ENCODE peak calls at places on chromosomes 3 and 15, in seven cellular contexts. One of them, this sample, is unnamed.

GRCh38 chr3:119628390-119628789 is 30.7 kb downstream of the PLA1A start:
- DNase-seq in HTR-8/SVneo: no peak
- DNase-seq in foreskin keratinocyte: no peak
- DNase-seq in lung: no peak
- DNase-seq in stimulated activated CD4-positive, alpha-beta T cell treated with anti-CD3 and anti-CD28 coated beads, Interleukin-2, amount 100 ng/mL, for 48 hours: no peak
- DNase-seq in left ventricle myocardium superior: no peak
- DNase-seq in stomach: no peak
- DNase-seq in this sample: no peak

GRCh38 chr3:12423918-12424634 is 60.2 kb upstream of the TSEN2 start:
- DNase-seq in left ventricle myocardium superior: peak; percentile 36
- DNase-seq in HTR-8/SVneo: peak; percentile 51
- DNase-seq in stimulated activated CD4-positive, alpha-beta T cell treated with anti-CD3 and anti-CD28 coated beads, Interleukin-2, amount 100 ng/mL, for 48 hours: peak; percentile 45
- DNase-seq in foreskin keratinocyte: no peak
- DNase-seq in stomach: peak; percentile 48
- DNase-seq in lung: no peak
- DNase-seq in this sample: no peak

GRCh38 chr3:124267406-124267805 is 275.5 kb upstream of the ROPN1 start:
- DNase-seq in foreskin keratinocyte: no peak
- DNase-seq in lung: no peak
- DNase-seq in stomach: no peak
- DNase-seq in left ventricle myocardium superior: no peak
- DNase-seq in HTR-8/SVneo: no peak
- DNase-seq in stimulated activated CD4-positive, alpha-beta T cell treated with anti-CD3 and anti-CD28 coated beads, Interleukin-2, amount 100 ng/mL, for 48 hours: no peak
- DNase-seq in this sample: no peak

GRCh38 chr15:49428392-49429095 is 5.5 kb downstream of the FGF7 start:
- DNase-seq in HTR-8/SVneo: no peak
- DNase-seq in stomach: no peak
- DNase-seq in left ventricle myocardium superior: peak; percentile 41
- DNase-seq in stimulated activated CD4-positive, alpha-beta T cell treated with anti-CD3 and anti-CD28 coated beads, Interleukin-2, amount 100 ng/mL, for 48 hours: no peak
- DNase-seq in lung: no peak
- DNase-seq in foreskin keratinocyte: no peak
- DNase-seq in this sample: peak; percentile 11

GRCh38 chr3:37114251-37115145 is 59.9 kb downstream of the LRRFIP2 start:
- DNase-seq in HTR-8/SVneo: no peak
- DNase-seq in stimulated activated CD4-positive, alpha-beta T cell treated with anti-CD3 and anti-CD28 coated beads, Interleukin-2, amount 100 ng/mL, for 48 hours: no peak
- DNase-seq in lung: no peak
- DNase-seq in stomach: no peak
- DNase-seq in foreskin keratinocyte: peak; percentile 59
- DNase-seq in left ventricle myocardium superior: no peak
- DNase-seq in this sample: peak; percentile 76

GRCh38 chr15:64749999-64750657 is 25.3 kb downstream of the RBPMS2 start:
- DNase-seq in left ventricle myocardium superior: peak; percentile 56
- DNase-seq in stimulated activated CD4-positive, alpha-beta T cell treated with anti-CD3 and anti-CD28 coated beads, Interleukin-2, amount 100 ng/mL, for 48 hours: no peak
- DNase-seq in foreskin keratinocyte: no peak
- DNase-seq in lung: no peak
- DNase-seq in stomach: no peak
- DNase-seq in HTR-8/SVneo: peak; percentile 32
- DNase-seq in this sample: peak; percentile 39

GRCh38 chr15:37056168-37056893 is 44.0 kb downstream of the MEIS2 start:
- DNase-seq in HTR-8/SVneo: no peak
- DNase-seq in stomach: no peak
- DNase-seq in lung: peak; percentile 33
- DNase-seq in foreskin keratinocyte: no peak
- DNase-seq in left ventricle myocardium superior: peak; percentile 78
- DNase-seq in stimulated activated CD4-positive, alpha-beta T cell treated with anti-CD3 and anti-CD28 coated beads, Interleukin-2, amount 100 ng/mL, for 48 hours: no peak
- DNase-seq in this sample: no peak

GRCh38 chr3:41833628-41834027 is 128.3 kb downstream of the ULK4 start:
- DNase-seq in HTR-8/SVneo: no peak
- DNase-seq in stimulated activated CD4-positive, alpha-beta T cell treated with anti-CD3 and anti-CD28 coated beads, Interleukin-2, amount 100 ng/mL, for 48 hours: no peak
- DNase-seq in lung: no peak
- DNase-seq in left ventricle myocardium superior: no peak
- DNase-seq in stomach: no peak
- DNase-seq in foreskin keratinocyte: no peak
- DNase-seq in this sample: no peak

GRCh38 chr3:27526614-27527315 is 42.6 kb upstream of the SLC4A7 start:
- DNase-seq in stimulated activated CD4-positive, alpha-beta T cell treated with anti-CD3 and anti-CD28 coated beads, Interleukin-2, amount 100 ng/mL, for 48 hours: no peak
- DNase-seq in stomach: no peak
- DNase-seq in foreskin keratinocyte: no peak
- DNase-seq in lung: no peak
- DNase-seq in left ventricle myocardium superior: no peak
- DNase-seq in HTR-8/SVneo: no peak
- DNase-seq in this sample: no peak

GRCh38 chr3:47370887-47371697 is 9.7 kb upstream of the PTPN23 start:
- DNase-seq in stomach: no peak
- DNase-seq in HTR-8/SVneo: no peak
- DNase-seq in stimulated activated CD4-positive, alpha-beta T cell treated with anti-CD3 and anti-CD28 coated beads, Interleukin-2, amount 100 ng/mL, for 48 hours: no peak
- DNase-seq in lung: no peak
- DNase-seq in left ventricle myocardium superior: peak; percentile 38
- DNase-seq in foreskin keratinocyte: no peak
- DNase-seq in this sample: peak; percentile 69

GRCh38 chr3:18423401-18424212 is 1.5 kb downstream of the SATB1 start:
- DNase-seq in stimulated activated CD4-positive, alpha-beta T cell treated with anti-CD3 and anti-CD28 coated beads, Interleukin-2, amount 100 ng/mL, for 48 hours: no peak
- DNase-seq in HTR-8/SVneo: no peak
- DNase-seq in lung: no peak
- DNase-seq in foreskin keratinocyte: no peak
- DNase-seq in left ventricle myocardium superior: peak; percentile 59
- DNase-seq in stomach: peak; percentile 48
- DNase-seq in this sample: peak; percentile 53

GRCh38 chr3:44511238-44511567 is 33.7 kb upstream of the ZNF445 start:
- DNase-seq in left ventricle myocardium superior: no peak
- DNase-seq in stomach: no peak
- DNase-seq in stimulated activated CD4-positive, alpha-beta T cell treated with anti-CD3 and anti-CD28 coated beads, Interleukin-2, amount 100 ng/mL, for 48 hours: no peak
- DNase-seq in HTR-8/SVneo: no peak
- DNase-seq in lung: no peak
- DNase-seq in foreskin keratinocyte: no peak
- DNase-seq in this sample: peak; percentile 11

GRCh38 chr15:96947296-96947695 is 616.8 kb downstream of the NR2F2 start:
- DNase-seq in lung: no peak
- DNase-seq in stimulated activated CD4-positive, alpha-beta T cell treated with anti-CD3 and anti-CD28 coated beads, Interleukin-2, amount 100 ng/mL, for 48 hours: no peak
- DNase-seq in foreskin keratinocyte: no peak
- DNase-seq in stomach: no peak
- DNase-seq in HTR-8/SVneo: no peak
- DNase-seq in left ventricle myocardium superior: no peak
- DNase-seq in this sample: no peak

GRCh38 chr15:45144775-45145174 is 15.0 kb downstream of the DUOX1 start:
- DNase-seq in stimulated activated CD4-positive, alpha-beta T cell treated with anti-CD3 and anti-CD28 coated beads, Interleukin-2, amount 100 ng/mL, for 48 hours: no peak
- DNase-seq in left ventricle myocardium superior: no peak
- DNase-seq in HTR-8/SVneo: no peak
- DNase-seq in lung: no peak
- DNase-seq in stomach: no peak
- DNase-seq in foreskin keratinocyte: no peak
- DNase-seq in this sample: no peak

GRCh38 chr3:37308247-37308646 is 133.9 kb upstream of the LRRFIP2 start:
- DNase-seq in foreskin keratinocyte: no peak
- DNase-seq in lung: no peak
- DNase-seq in left ventricle myocardium superior: no peak
- DNase-seq in stomach: no peak
- DNase-seq in stimulated activated CD4-positive, alpha-beta T cell treated with anti-CD3 and anti-CD28 coated beads, Interleukin-2, amount 100 ng/mL, for 48 hours: no peak
- DNase-seq in HTR-8/SVneo: peak; percentile 15
- DNase-seq in this sample: peak; percentile 40

GRCh38 chr3:130826516-130826915 is 67.4 kb upstream of the ATP2C1 start:
- DNase-seq in HTR-8/SVneo: no peak
- DNase-seq in left ventricle myocardium superior: no peak
- DNase-seq in stimulated activated CD4-positive, alpha-beta T cell treated with anti-CD3 and anti-CD28 coated beads, Interleukin-2, amount 100 ng/mL, for 48 hours: no peak
- DNase-seq in lung: no peak
- DNase-seq in foreskin keratinocyte: no peak
- DNase-seq in stomach: no peak
- DNase-seq in this sample: no peak

GRCh38 chr3:192747746-192748145 is 20.4 kb upstream of the FGF12 start:
- DNase-seq in stomach: no peak
- DNase-seq in foreskin keratinocyte: no peak
- DNase-seq in stimulated activated CD4-positive, alpha-beta T cell treated with anti-CD3 and anti-CD28 coated beads, Interleukin-2, amount 100 ng/mL, for 48 hours: no peak
- DNase-seq in left ventricle myocardium superior: no peak
- DNase-seq in lung: no peak
- DNase-seq in HTR-8/SVneo: no peak
- DNase-seq in this sample: no peak

GRCh38 chr3:79810529-79810928 is 42.7 kb upstream of the ROBO1 start:
- DNase-seq in foreskin keratinocyte: no peak
- DNase-seq in stimulated activated CD4-positive, alpha-beta T cell treated with anti-CD3 and anti-CD28 coated beads, Interleukin-2, amount 100 ng/mL, for 48 hours: no peak
- DNase-seq in stomach: no peak
- DNase-seq in left ventricle myocardium superior: no peak
- DNase-seq in HTR-8/SVneo: no peak
- DNase-seq in lung: no peak
- DNase-seq in this sample: no peak

GRCh38 chr3:168116279-168116678 is 20.6 kb upstream of the GOLIM4 start:
- DNase-seq in HTR-8/SVneo: no peak
- DNase-seq in foreskin keratinocyte: no peak
- DNase-seq in stimulated activated CD4-positive, alpha-beta T cell treated with anti-CD3 and anti-CD28 coated beads, Interleukin-2, amount 100 ng/mL, for 48 hours: no peak
- DNase-seq in left ventricle myocardium superior: peak; percentile 64
- DNase-seq in lung: peak; percentile 80
- DNase-seq in stomach: peak; percentile 39
- DNase-seq in this sample: peak; percentile 6

GRCh38 chr3:56782900-56783299 is 18.8 kb downstream of the ARHGEF3 start:
- DNase-seq in HTR-8/SVneo: no peak
- DNase-seq in foreskin keratinocyte: no peak
- DNase-seq in stomach: no peak
- DNase-seq in left ventricle myocardium superior: no peak
- DNase-seq in lung: no peak
- DNase-seq in stimulated activated CD4-positive, alpha-beta T cell treated with anti-CD3 and anti-CD28 coated beads, Interleukin-2, amount 100 ng/mL, for 48 hours: no peak
- DNase-seq in this sample: no peak

GRCh38 chr15:45799508-45799907 is 164.7 kb downstream of the SQOR start:
- DNase-seq in stimulated activated CD4-positive, alpha-beta T cell treated with anti-CD3 and anti-CD28 coated beads, Interleukin-2, amount 100 ng/mL, for 48 hours: no peak
- DNase-seq in foreskin keratinocyte: no peak
- DNase-seq in stomach: no peak
- DNase-seq in HTR-8/SVneo: no peak
- DNase-seq in left ventricle myocardium superior: no peak
- DNase-seq in lung: no peak
- DNase-seq in this sample: no peak

GRCh38 chr15:99305761-99306505 is 54.7 kb downstream of the LRRC28 start:
- DNase-seq in left ventricle myocardium superior: peak; percentile 73
- DNase-seq in stomach: peak; percentile 56
- DNase-seq in lung: no peak
- DNase-seq in foreskin keratinocyte: no peak
- DNase-seq in HTR-8/SVneo: peak; percentile 53
- DNase-seq in stimulated activated CD4-positive, alpha-beta T cell treated with anti-CD3 and anti-CD28 coated beads, Interleukin-2, amount 100 ng/mL, for 48 hours: no peak
- DNase-seq in this sample: peak; percentile 39

GRCh38 chr15:68208136-68208535 is 3.0 kb upstream of the CALML4 start:
- DNase-seq in left ventricle myocardium superior: no peak
- DNase-seq in stomach: peak; percentile 22
- DNase-seq in stimulated activated CD4-positive, alpha-beta T cell treated with anti-CD3 and anti-CD28 coated beads, Interleukin-2, amount 100 ng/mL, for 48 hours: no peak
- DNase-seq in foreskin keratinocyte: no peak
- DNase-seq in HTR-8/SVneo: no peak
- DNase-seq in lung: no peak
- DNase-seq in this sample: no peak

GRCh38 chr3:110069641-110070538 is 732.5 kb upstream of the DPPA4 start:
- DNase-seq in lung: no peak
- DNase-seq in stimulated activated CD4-positive, alpha-beta T cell treated with anti-CD3 and anti-CD28 coated beads, Interleukin-2, amount 100 ng/mL, for 48 hours: no peak
- DNase-seq in stomach: no peak
- DNase-seq in foreskin keratinocyte: peak; percentile 70
- DNase-seq in HTR-8/SVneo: no peak
- DNase-seq in left ventricle myocardium superior: no peak
- DNase-seq in this sample: no peak

GRCh38 chr3:54533856-54534255 is 394.0 kb downstream of the LRTM1 start:
- DNase-seq in HTR-8/SVneo: no peak
- DNase-seq in left ventricle myocardium superior: no peak
- DNase-seq in lung: no peak
- DNase-seq in foreskin keratinocyte: no peak
- DNase-seq in stimulated activated CD4-positive, alpha-beta T cell treated with anti-CD3 and anti-CD28 coated beads, Interleukin-2, amount 100 ng/mL, for 48 hours: no peak
- DNase-seq in stomach: no peak
- DNase-seq in this sample: no peak

GRCh38 chr3:176347424-176348146 is 849.7 kb downstream of the TBL1XR1 start:
- DNase-seq in lung: no peak
- DNase-seq in HTR-8/SVneo: no peak
- DNase-seq in foreskin keratinocyte: no peak
- DNase-seq in left ventricle myocardium superior: no peak
- DNase-seq in stimulated activated CD4-positive, alpha-beta T cell treated with anti-CD3 and anti-CD28 coated beads, Interleukin-2, amount 100 ng/mL, for 48 hours: no peak
- DNase-seq in stomach: no peak
- DNase-seq in this sample: no peak

GRCh38 chr15:73389539-73389938 is 20.8 kb upstream of the HCN4 start:
- DNase-seq in stomach: no peak
- DNase-seq in HTR-8/SVneo: no peak
- DNase-seq in foreskin keratinocyte: no peak
- DNase-seq in stimulated activated CD4-positive, alpha-beta T cell treated with anti-CD3 and anti-CD28 coated beads, Interleukin-2, amount 100 ng/mL, for 48 hours: no peak
- DNase-seq in left ventricle myocardium superior: no peak
- DNase-seq in lung: no peak
- DNase-seq in this sample: no peak

GRCh38 chr3:156787015-156787414 is 39.1 kb upstream of the LEKR1 start:
- DNase-seq in stomach: no peak
- DNase-seq in lung: no peak
- DNase-seq in foreskin keratinocyte: no peak
- DNase-seq in left ventricle myocardium superior: no peak
- DNase-seq in HTR-8/SVneo: no peak
- DNase-seq in stimulated activated CD4-positive, alpha-beta T cell treated with anti-CD3 and anti-CD28 coated beads, Interleukin-2, amount 100 ng/mL, for 48 hours: no peak
- DNase-seq in this sample: no peak

GRCh38 chr3:131960324-131960723 is 74.5 kb downstream of the CPNE4 start:
- DNase-seq in stimulated activated CD4-positive, alpha-beta T cell treated with anti-CD3 and anti-CD28 coated beads, Interleukin-2, amount 100 ng/mL, for 48 hours: no peak
- DNase-seq in HTR-8/SVneo: no peak
- DNase-seq in stomach: no peak
- DNase-seq in lung: no peak
- DNase-seq in left ventricle myocardium superior: no peak
- DNase-seq in foreskin keratinocyte: no peak
- DNase-seq in this sample: no peak

GRCh38 chr3:126530171-126531050 is 6.5 kb downstream of the CHST13 start:
- DNase-seq in stimulated activated CD4-positive, alpha-beta T cell treated with anti-CD3 and anti-CD28 coated beads, Interleukin-2, amount 100 ng/mL, for 48 hours: no peak
- DNase-seq in HTR-8/SVneo: no peak
- DNase-seq in left ventricle myocardium superior: peak; percentile 67
- DNase-seq in foreskin keratinocyte: no peak
- DNase-seq in stomach: peak; percentile 36
- DNase-seq in lung: peak; percentile 42
- DNase-seq in this sample: no peak

GRCh38 chr3:14563946-14564539 is 23.9 kb upstream of the GRIP2 start:
- DNase-seq in lung: no peak
- DNase-seq in HTR-8/SVneo: no peak
- DNase-seq in foreskin keratinocyte: no peak
- DNase-seq in stimulated activated CD4-positive, alpha-beta T cell treated with anti-CD3 and anti-CD28 coated beads, Interleukin-2, amount 100 ng/mL, for 48 hours: no peak
- DNase-seq in stomach: no peak
- DNase-seq in left ventricle myocardium superior: no peak
- DNase-seq in this sample: no peak

GRCh38 chr15:87489902-87490301 is 766.6 kb downstream of the NTRK3 start:
- DNase-seq in stomach: no peak
- DNase-seq in lung: no peak
- DNase-seq in left ventricle myocardium superior: no peak
- DNase-seq in foreskin keratinocyte: no peak
- DNase-seq in HTR-8/SVneo: no peak
- DNase-seq in stimulated activated CD4-positive, alpha-beta T cell treated with anti-CD3 and anti-CD28 coated beads, Interleukin-2, amount 100 ng/mL, for 48 hours: no peak
- DNase-seq in this sample: no peak

GRCh38 chr15:67468431-67468830 is 52.5 kb upstream of the C15orf61 start:
- DNase-seq in lung: no peak
- DNase-seq in stimulated activated CD4-positive, alpha-beta T cell treated with anti-CD3 and anti-CD28 coated beads, Interleukin-2, amount 100 ng/mL, for 48 hours: no peak
- DNase-seq in left ventricle myocardium superior: no peak
- DNase-seq in foreskin keratinocyte: no peak
- DNase-seq in stomach: no peak
- DNase-seq in HTR-8/SVneo: no peak
- DNase-seq in this sample: no peak

GRCh38 chr3:39668420-39668819 is 141.0 kb upstream of the MYRIP start:
- DNase-seq in stomach: no peak
- DNase-seq in HTR-8/SVneo: no peak
- DNase-seq in left ventricle myocardium superior: no peak
- DNase-seq in lung: no peak
- DNase-seq in stimulated activated CD4-positive, alpha-beta T cell treated with anti-CD3 and anti-CD28 coated beads, Interleukin-2, amount 100 ng/mL, for 48 hours: no peak
- DNase-seq in foreskin keratinocyte: no peak
- DNase-seq in this sample: peak; percentile 57

GRCh38 chr15:66864871-66865281 is 162.8 kb downstream of the SMAD6 start:
- DNase-seq in HTR-8/SVneo: no peak
- DNase-seq in foreskin keratinocyte: no peak
- DNase-seq in left ventricle myocardium superior: no peak
- DNase-seq in lung: peak; percentile 28
- DNase-seq in stomach: peak; percentile 19
- DNase-seq in stimulated activated CD4-positive, alpha-beta T cell treated with anti-CD3 and anti-CD28 coated beads, Interleukin-2, amount 100 ng/mL, for 48 hours: no peak
- DNase-seq in this sample: no peak

GRCh38 chr15:75023194-75024101 is at the start of gene PPCDC:
- DNase-seq in left ventricle myocardium superior: peak; percentile 98
- DNase-seq in lung: peak; percentile 97
- DNase-seq in stimulated activated CD4-positive, alpha-beta T cell treated with anti-CD3 and anti-CD28 coated beads, Interleukin-2, amount 100 ng/mL, for 48 hours: peak; percentile 90
- DNase-seq in HTR-8/SVneo: peak; percentile 98
- DNase-seq in stomach: peak; percentile 97
- DNase-seq in foreskin keratinocyte: peak; percentile 69
- DNase-seq in this sample: peak; percentile 98

GRCh38 chr3:150168694-150169093 is 198.0 kb upstream of the PFN2 start:
- DNase-seq in stimulated activated CD4-positive, alpha-beta T cell treated with anti-CD3 and anti-CD28 coated beads, Interleukin-2, amount 100 ng/mL, for 48 hours: no peak
- DNase-seq in foreskin keratinocyte: no peak
- DNase-seq in left ventricle myocardium superior: peak; percentile 31
- DNase-seq in stomach: no peak
- DNase-seq in lung: no peak
- DNase-seq in HTR-8/SVneo: no peak
- DNase-seq in this sample: peak; percentile 31